ENCODE peak calls at places on chromosomes 7 and 10, in nine cellular contexts. M is GM23338, U is HepG2, O is stomach, K is suprapubic skin, X is prostate gland, A is spleen, N is K562, H is HL-60. B is an unnamed sample.

GRCh38 chr7:159033956-159034938 is 110.4 kb downstream of the VIPR2 start:
- DNase-seq in M (no peak), U (no peak), O (peak), K (peak), X (no peak), A (peak), N (no peak), H (no peak), B (no peak)

GRCh38 chr7:123787227-123788007 is 38.6 kb upstream of the WASL start:
- DNase-seq in M (no peak), U (no peak), O (no peak), K (no peak), X (no peak), A (no peak), N (no peak), H (no peak), B (no peak)

GRCh38 chr7:47763063-47763974 is 181.4 kb upstream of the TNS3 start:
- DNase-seq in M (no peak), U (peak), O (no peak), K (no peak), X (no peak), A (no peak), N (no peak), H (no peak), B (no peak)

GRCh38 chr10:133211141-133211830 is 18.7 kb upstream of the UTF1 start:
- DNase-seq in M (no peak), U (no peak), O (no peak), K (no peak), X (no peak), A (no peak), N (no peak), H (no peak), B (no peak)

GRCh38 chr7:48298779-48299178 is 127.5 kb downstream of the ABCA13 start:
- DNase-seq in M (no peak), U (no peak), O (no peak), K (no peak), X (no peak), A (no peak), N (no peak), H (no peak), B (no peak)

GRCh38 chr7:30389793-30390192 is 88.8 kb downstream of the NOD1 start:
- DNase-seq in M (no peak), U (no peak), O (no peak), K (no peak), X (no peak), A (no peak), N (no peak), H (no peak), B (no peak)

GRCh38 chr7:80511964-80512363 is at the start of gene GNAT3:
- DNase-seq in M (no peak), U (no peak), O (no peak), K (no peak), X (no peak), A (no peak), N (no peak), H (no peak), B (no peak)

GRCh38 chr7:100867040-100867795 is at the start of gene TRIP6:
- DNase-seq in M (peak), U (no peak), O (peak), K (peak), X (peak), A (peak), N (peak), H (peak), B (peak)

GRCh38 chr7:22726849-22727792 is at the start of gene IL6:
- DNase-seq in M (peak), U (peak), O (peak), K (peak), X (peak), A (peak), N (peak), H (no peak), B (peak)

GRCh38 chr7:1539346-1540321 is 9.1 kb downstream of the MAFK start:
- DNase-seq in M (no peak), U (no peak), O (no peak), K (no peak), X (no peak), A (no peak), N (no peak), H (no peak), B (peak)

GRCh38 chr7:158413962-158414961 is 173.4 kb downstream of the PTPRN2 start:
- DNase-seq in M (peak), U (no peak), O (peak), K (no peak), X (no peak), A (no peak), N (no peak), H (no peak), B (no peak)

GRCh38 chr10:123154943-123155505 is 822 bp downstream of the BUB3 start:
- DNase-seq in M (peak), U (peak), O (no peak), K (no peak), X (no peak), A (no peak), N (no peak), H (peak), B (no peak)

GRCh38 chr7:42677751-42678231 is 234.1 kb downstream of the C7orf25 start:
- DNase-seq in M (no peak), U (no peak), O (no peak), K (no peak), X (peak), A (no peak), N (no peak), H (no peak), B (no peak)

GRCh38 chr10:99958287-99958686 is 51.5 kb downstream of the DNMBP start:
- DNase-seq in M (no peak), U (no peak), O (no peak), K (no peak), X (no peak), A (no peak), N (no peak), H (no peak), B (no peak)

GRCh38 chr7:29370531-29371314 is 176.1 kb downstream of the CHN2 start:
- DNase-seq in M (no peak), U (peak), O (peak), K (no peak), X (no peak), A (no peak), N (no peak), H (no peak), B (no peak)

GRCh38 chr7:150740053-150740452 is 2.8 kb downstream of the GIMAP5 start:
- DNase-seq in M (no peak), U (no peak), O (no peak), K (no peak), X (no peak), A (no peak), N (no peak), H (no peak), B (no peak)

GRCh38 chr7:95549818-95550529 is 46.3 kb downstream of the PDK4 start:
- DNase-seq in M (no peak), U (no peak), O (peak), K (peak), X (peak), A (no peak), N (no peak), H (no peak), B (peak)

GRCh38 chr10:129174167-129175014 is 292.6 kb upstream of the MGMT start:
- DNase-seq in M (no peak), U (no peak), O (no peak), K (no peak), X (no peak), A (no peak), N (no peak), H (no peak), B (no peak)

GRCh38 chr7:70704921-70705346 is 427.0 kb upstream of the GALNT17 start:
- DNase-seq in M (no peak), U (no peak), O (no peak), K (no peak), X (no peak), A (no peak), N (no peak), H (no peak), B (no peak)

GRCh38 chr7:116441534-116441933 is 58.0 kb upstream of the CAV2 start:
- DNase-seq in M (no peak), U (no peak), O (no peak), K (no peak), X (no peak), A (no peak), N (no peak), H (no peak), B (no peak)

GRCh38 chr7:137091396-137091795 is 222.9 kb downstream of the CHRM2 start:
- DNase-seq in M (peak), U (no peak), O (no peak), K (no peak), X (no peak), A (no peak), N (no peak), H (no peak), B (no peak)

GRCh38 chr7:74516214-74516613 is 62.5 kb downstream of the GTF2IRD1 start:
- DNase-seq in M (no peak), U (no peak), O (no peak), K (no peak), X (no peak), A (no peak), N (no peak), H (no peak), B (no peak)

GRCh38 chr7:91047636-91048035 is 216.6 kb upstream of the FZD1 start:
- DNase-seq in M (no peak), U (no peak), O (no peak), K (no peak), X (no peak), A (no peak), N (no peak), H (no peak), B (no peak)

GRCh38 chr7:42144253-42145002 is 92.6 kb downstream of the GLI3 start:
- DNase-seq in M (no peak), U (no peak), O (no peak), K (no peak), X (no peak), A (no peak), N (no peak), H (no peak), B (no peak)

GRCh38 chr7:73521636-73522080 is 435 bp downstream of the BAZ1B start:
- DNase-seq in M (peak), U (peak), O (peak), K (no peak), X (no peak), A (no peak), N (peak), H (no peak), B (peak)

GRCh38 chr10:122323941-122324675 is 50.4 kb upstream of the PLEKHA1 start:
- DNase-seq in M (no peak), U (no peak), O (no peak), K (no peak), X (no peak), A (no peak), N (no peak), H (no peak), B (no peak)

GRCh38 chr7:137626469-137627067 is 220.2 kb downstream of the DGKI start:
- DNase-seq in M (peak), U (peak), O (peak), K (no peak), X (no peak), A (no peak), N (peak), H (peak), B (no peak)

GRCh38 chr10:24590697-24591457 is 132.8 kb downstream of the ARHGAP21 start:
- DNase-seq in M (no peak), U (no peak), O (no peak), K (no peak), X (no peak), A (no peak), N (no peak), H (no peak), B (no peak)

GRCh38 chr7:19079066-19079465 is 38.4 kb downstream of the TWIST1 start:
- DNase-seq in M (no peak), U (no peak), O (no peak), K (no peak), X (no peak), A (no peak), N (no peak), H (no peak), B (no peak)

GRCh38 chr10:133261726-133262325 is 14.8 kb downstream of the ADAM8 start:
- DNase-seq in M (peak), U (no peak), O (peak), K (peak), X (peak), A (peak), N (peak), H (peak), B (peak)

GRCh38 chr10:102814873-102815661 is 22.1 kb downstream of the CYP17A1 start:
- DNase-seq in M (peak), U (peak), O (peak), K (no peak), X (peak), A (peak), N (no peak), H (peak), B (no peak)

GRCh38 chr10:4431114-4431862 is 394.7 kb upstream of the AKR1E2 start:
- DNase-seq in M (no peak), U (peak), O (no peak), K (no peak), X (no peak), A (no peak), N (no peak), H (no peak), B (no peak)

GRCh38 chr7:156639426-156640256 is 933 bp upstream of the RNF32 start:
- DNase-seq in M (peak), U (no peak), O (no peak), K (no peak), X (no peak), A (no peak), N (peak), H (no peak), B (no peak)

GRCh38 chr7:131466735-131467365 is 89.6 kb downstream of the PODXL start:
- DNase-seq in M (no peak), U (no peak), O (no peak), K (no peak), X (no peak), A (no peak), N (no peak), H (no peak), B (no peak)

GRCh38 chr7:127618042-127618441 is at the start of gene PAX4:
- DNase-seq in M (no peak), U (no peak), O (no peak), K (no peak), X (no peak), A (no peak), N (no peak), H (no peak), B (no peak)

GRCh38 chr10:126964190-126964589 is 59.0 kb downstream of the DOCK1 start:
- DNase-seq in M (no peak), U (no peak), O (no peak), K (peak), X (no peak), A (no peak), N (no peak), H (no peak), B (no peak)

GRCh38 chr7:43572516-43573049 is 10.3 kb upstream of the STK17A start:
- DNase-seq in M (no peak), U (no peak), O (no peak), K (no peak), X (no peak), A (no peak), N (peak), H (peak), B (peak)

GRCh38 chr7:152076324-152076821 is 50.9 kb downstream of the GALNT11 start:
- DNase-seq in M (peak), U (peak), O (peak), K (no peak), X (no peak), A (no peak), N (peak), H (peak), B (no peak)

DNA sequence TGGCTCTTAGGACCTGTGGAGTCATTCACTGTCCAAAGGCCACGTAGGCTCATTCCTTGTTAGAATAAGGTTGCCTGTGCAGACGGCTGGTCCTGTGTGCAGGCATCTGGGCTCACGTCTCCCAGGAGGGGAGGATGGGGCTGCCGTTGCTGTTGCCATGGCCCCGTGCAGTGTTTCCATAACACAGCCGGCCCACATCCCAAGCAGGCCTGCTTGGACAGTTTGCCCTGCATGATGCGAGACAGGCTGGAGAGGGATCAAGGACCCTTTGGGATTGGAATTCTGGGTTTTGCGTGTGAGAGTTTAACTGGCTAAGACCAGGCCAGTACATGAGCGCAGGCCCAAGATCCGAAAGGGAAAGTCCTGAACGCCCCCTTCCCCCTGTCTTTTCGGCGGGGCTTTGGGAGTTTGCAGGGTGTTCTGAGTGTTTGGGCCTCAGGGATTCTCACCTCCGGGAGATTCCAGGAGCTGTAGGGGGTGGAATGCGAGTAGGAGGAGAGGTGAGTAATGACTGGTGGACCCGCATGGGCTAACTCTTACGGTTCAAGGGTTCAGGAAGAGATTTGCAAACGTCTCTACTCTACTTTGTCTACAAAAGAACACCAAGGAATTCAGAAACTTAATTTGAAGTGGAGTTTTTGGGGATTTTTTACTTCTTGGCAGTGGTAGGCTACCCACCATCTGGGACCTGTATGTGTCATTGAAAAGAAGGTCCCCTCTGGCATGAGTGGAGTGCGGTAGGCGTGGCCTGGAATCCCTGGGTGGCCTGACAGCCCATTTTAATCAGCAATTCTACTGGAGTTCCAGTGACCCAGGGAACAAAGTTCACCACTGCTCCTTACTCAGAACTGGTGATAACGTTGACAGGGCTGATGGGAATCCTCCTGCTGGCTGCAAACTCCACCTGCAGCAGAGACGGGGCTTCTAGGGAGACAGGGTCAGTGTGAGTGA is 125.4 kb downstream of the ITIH5 start:
- DNase-seq in M (peak), U (peak), O (no peak), K (peak), X (no peak), A (no peak), N (no peak), H (no peak), B (no peak)
- TF ChIP-seq POLR2AphosphoS5 in M (no peak), U (no peak), O (no peak), K (no peak), X (no peak), A (peak), N (no peak), H (no peak), B (peak)

DNA sequence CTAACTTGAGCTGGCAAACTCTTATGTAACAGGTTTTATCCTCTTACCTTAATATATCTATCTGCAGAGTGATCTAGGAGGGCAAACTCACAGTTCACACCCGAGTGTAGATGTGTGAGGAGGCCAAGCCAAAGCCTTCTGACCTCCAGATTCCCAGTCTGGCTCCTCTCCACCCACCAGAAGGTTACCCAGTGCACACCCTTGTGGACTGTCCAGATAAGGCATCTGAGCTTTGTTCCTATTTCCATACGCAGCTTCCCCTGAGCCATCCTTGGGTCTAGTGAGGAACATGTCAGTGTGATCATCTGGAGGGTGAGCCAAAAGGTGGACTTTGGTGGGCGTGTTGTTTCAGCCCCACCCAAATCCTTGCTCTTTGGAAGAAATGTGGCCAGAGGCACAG is 203.0 kb upstream of the MEOX2 start:
- DNase-seq in M (peak), U (no peak), O (no peak), K (no peak), X (no peak), A (no peak), N (no peak), H (peak), B (no peak)
- TF ChIP-seq CTCF in M (peak), U (peak), O (no peak), K (no peak), X (no peak), A (no peak), N (no peak), H (no peak), B (no peak)

DNA sequence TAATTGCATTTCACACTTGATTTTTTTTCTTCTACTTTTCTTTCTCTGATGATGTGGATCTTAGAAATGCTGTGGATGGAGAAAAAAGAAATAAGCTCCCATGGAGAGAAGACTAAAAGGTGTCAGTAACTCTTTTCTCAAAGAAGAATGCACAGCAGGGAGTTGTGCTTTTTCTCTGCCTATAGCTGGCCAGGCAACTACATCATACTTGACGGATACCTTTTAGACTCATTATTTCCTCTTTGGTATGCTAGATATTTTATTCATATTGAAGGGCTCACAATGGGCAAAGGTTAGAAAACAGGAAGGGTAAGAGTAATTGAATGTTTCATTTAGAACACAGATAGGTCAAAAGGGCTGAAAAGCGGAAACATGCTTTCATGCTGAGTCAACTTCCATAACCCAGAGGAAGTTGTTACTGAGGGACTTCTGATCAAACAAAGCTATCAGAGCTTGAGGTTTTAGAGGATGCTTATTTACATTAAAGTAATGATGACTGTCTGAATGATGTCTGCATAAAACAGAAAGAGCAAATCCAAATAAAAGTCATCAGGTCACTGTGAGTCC is 773.1 kb upstream of the LRRN3 start:
- DNase-seq in M (peak), U (peak), O (no peak), K (no peak), X (no peak), A (no peak), N (no peak), H (no peak), B (no peak)
- TF ChIP-seq POLR2AphosphoS5 in M (no peak), U (no peak), O (no peak), K (no peak), X (no peak), A (no peak), N (no peak), H (no peak), B (no peak)

GRCh38 chr10:120327671-120328070 is 129.4 kb upstream of the PLPP4 start:
- DNase-seq in M (peak), U (no peak), O (no peak), K (no peak), X (no peak), A (no peak), N (no peak), H (no peak), B (no peak)

GRCh38 chr10:120328647-120329046 is 128.4 kb upstream of the PLPP4 start:
- DNase-seq in M (no peak), U (no peak), O (no peak), K (no peak), X (no peak), A (no peak), N (no peak), H (no peak), B (no peak)
- TF ChIP-seq CTCF in M (peak), U (no peak), O (no peak), K (no peak), X (no peak), A (no peak), N (no peak), H (no peak), B (no peak)

GRCh38 chr10:30854656-30855055 is 177.0 kb downstream of the ZNF438 start:
- DNase-seq in M (no peak), U (no peak), O (no peak), K (no peak), X (no peak), A (no peak), N (no peak), H (no peak), B (no peak)

GRCh38 chr10:30858499-30858898 is 173.2 kb downstream of the ZNF438 start:
- DNase-seq in M (no peak), U (no peak), O (no peak), K (no peak), X (no peak), A (no peak), N (no peak), H (no peak), B (no peak)

GRCh38 chr10:30861217-30861616 is 170.4 kb downstream of the ZNF438 start:
- DNase-seq in M (no peak), U (no peak), O (no peak), K (no peak), X (no peak), A (no peak), N (no peak), H (peak), B (no peak)

GRCh38 chr10:30855131-30855530 is 176.5 kb downstream of the ZNF438 start:
- DNase-seq in M (no peak), U (no peak), O (no peak), K (no peak), X (no peak), A (no peak), N (no peak), H (no peak), B (no peak)

GRCh38 chr10:30857803-30858202 is 173.9 kb downstream of the ZNF438 start:
- DNase-seq in M (no peak), U (no peak), O (no peak), K (peak), X (no peak), A (no peak), N (no peak), H (peak), B (no peak)
- TF ChIP-seq POLR2AphosphoS5 in M (no peak), U (no peak), O (no peak), K (peak), X (no peak), A (no peak), N (no peak), H (no peak), B (peak)

GRCh38 chr10:17454181-17454800 is at the start of gene ST8SIA6:
- DNase-seq in M (peak), U (no peak), O (peak), K (no peak), X (peak), A (peak), N (peak), H (peak), B (peak)
- TF ChIP-seq CTCF in M (no peak), U (no peak), O (no peak), K (no peak), X (no peak), A (no peak), N (no peak), H (no peak), B (no peak)